ENCODE peak calls at places on chromosomes 1 and 21, in nine cellular contexts. D, J, H, G, U, I, R, W and A are unnamed samples.

GRCh38 chr1:87329051-87329755 is 523 bp downstream of the LMO4 start:
- DNase-seq in D (peak; percentile 64), J (peak; percentile 28), H (peak; percentile 72), G (peak; percentile 76), U (peak; percentile 56), I (no peak), R (peak; percentile 33), W (peak; percentile 40), A (no peak)

GRCh38 chr1:15141933-15142647 is 11.5 kb upstream of the TMEM51 start:
- DNase-seq in D (no peak), J (peak; percentile 63), H (peak; percentile 42), G (no peak), U (no peak), I (no peak), R (peak; percentile 52), W (no peak), A (no peak)

GRCh38 chr1:160547371-160547901 is 24.4 kb upstream of the SLAMF6 start:
- DNase-seq in D (no peak), J (no peak), H (no peak), G (no peak), U (no peak), I (no peak), R (no peak), W (no peak), A (no peak)

GRCh38 chr1:166974647-166975345 is 544 bp downstream of the ILDR2 start:
- DNase-seq in D (no peak), J (no peak), H (no peak), G (peak; percentile 37), U (peak; percentile 38), I (no peak), R (no peak), W (no peak), A (no peak)

GRCh38 chr1:200180821-200181220 is 153.3 kb downstream of the NR5A2 start:
- DNase-seq in D (no peak), J (peak; percentile 12), H (peak; percentile 80), G (no peak), U (peak; percentile 30), I (peak; percentile 78), R (peak; percentile 59), W (no peak), A (no peak)

GRCh38 chr1:12094180-12094579 is 31.1 kb downstream of the TNFRSF8 start:
- DNase-seq in D (no peak), J (no peak), H (no peak), G (no peak), U (no peak), I (no peak), R (no peak), W (no peak), A (no peak)

GRCh38 chr1:876428-876827 is 47.3 kb upstream of the SAMD11 start:
- DNase-seq in D (no peak), J (no peak), H (no peak), G (no peak), U (no peak), I (no peak), R (no peak), W (no peak), A (no peak)

GRCh38 chr1:31954607-31955283 is 16.6 kb upstream of the PTP4A2 start:
- DNase-seq in D (no peak), J (peak; percentile 88), H (peak; percentile 99), G (peak; percentile 42), U (no peak), I (peak; percentile 95), R (peak; percentile 99), W (peak; percentile 38), A (no peak)

GRCh38 chr1:1432566-1432950 is 2.9 kb upstream of the VWA1 start:
- DNase-seq in D (no peak), J (no peak), H (no peak), G (no peak), U (no peak), I (no peak), R (no peak), W (no peak), A (no peak)

GRCh38 chr21:26194811-26195251 is 24.3 kb upstream of the APP start:
- DNase-seq in D (no peak), J (no peak), H (peak; percentile 28), G (no peak), U (no peak), I (no peak), R (peak; percentile 16), W (no peak), A (no peak)

GRCh38 chr21:19343711-19344110 is 940.1 kb upstream of the TMPRSS15 start:
- DNase-seq in D (no peak), J (no peak), H (no peak), G (no peak), U (no peak), I (no peak), R (no peak), W (no peak), A (no peak)

GRCh38 chr21:36079010-36079649 is 9.3 kb downstream of the CBR1 start:
- DNase-seq in D (no peak), J (no peak), H (peak; percentile 6), G (no peak), U (no peak), I (no peak), R (no peak), W (no peak), A (no peak)

GRCh38 chr1:45687014-45687752 is 798 bp upstream of the TMEM69 start:
- DNase-seq in D (peak; percentile 99), J (peak; percentile 99), H (peak; percentile 99), G (peak; percentile 98), U (peak; percentile 100), I (peak; percentile 97), R (peak; percentile 99), W (peak; percentile 98), A (peak; percentile 90)

GRCh38 chr1:77889671-77890070 is 1.2 kb downstream of the NEXN start:
- DNase-seq in D (peak; percentile 3), J (peak; percentile 70), H (peak; percentile 83), G (no peak), U (no peak), I (peak; percentile 12), R (peak; percentile 91), W (no peak), A (peak; percentile 21)

GRCh38 chr1:223717695-223718363 is 5.5 kb downstream of the CAPN2 start:
- DNase-seq in D (no peak), J (no peak), H (no peak), G (no peak), U (no peak), I (no peak), R (peak; percentile 53), W (no peak), A (no peak)

GRCh38 chr1:6075747-6076146 is 30.1 kb downstream of the KCNAB2 start:
- DNase-seq in D (no peak), J (peak; percentile 23), H (no peak), G (no peak), U (peak; percentile 26), I (peak; percentile 24), R (no peak), W (no peak), A (no peak)

GRCh38 chr1:2145946-2146835 is 48.4 kb downstream of the FAAP20 start:
- DNase-seq in D (no peak), J (no peak), H (no peak), G (no peak), U (no peak), I (no peak), R (no peak), W (no peak), A (no peak)

GRCh38 chr1:43059640-43060574 is 101.2 kb upstream of the SLC2A1 start:
- DNase-seq in D (no peak), J (no peak), H (no peak), G (no peak), U (no peak), I (no peak), R (peak; percentile 71), W (no peak), A (no peak)

GRCh38 chr1:117388328-117388727 is 21.1 kb downstream of the MAN1A2 start:
- DNase-seq in D (no peak), J (no peak), H (no peak), G (no peak), U (no peak), I (no peak), R (no peak), W (no peak), A (no peak)
- H3K4me1 ChIP-seq in D (peaks cover 5% of the 10 kb centered on the region), J (no peaks in the 10 kb centered on the region), H (no peaks in the 10 kb centered on the region), G (peaks cover 9% of the 10 kb centered on the region), U (peaks cover 9% of the 10 kb centered on the region), I (no peaks in the 10 kb centered on the region), R (no peaks in the 10 kb centered on the region), W (no peaks in the 10 kb centered on the region), A (no peaks in the 10 kb centered on the region)

GRCh38 chr1:84682047-84682446 is 8.2 kb downstream of the SSX2IP start:
- DNase-seq in D (no peak), J (no peak), H (no peak), G (no peak), U (no peak), I (no peak), R (no peak), W (no peak), A (no peak)
- H3K4me2 ChIP-seq in D (no peak overlapping the region), J (no peak overlapping the region), H (no peak overlapping the region), G (no peak overlapping the region), U (no peak overlapping the region), I (no peak overlapping the region), R (no peak overlapping the region), W (no peak overlapping the region), A (no peak overlapping the region)

GRCh38 chr1:33029209-33029608 is 7.5 kb downstream of the AK2 start:
- DNase-seq in D (no peak), J (no peak), H (no peak), G (no peak), U (no peak), I (no peak), R (no peak), W (no peak), A (no peak)

GRCh38 chr1:33030575-33030974 is 6.1 kb downstream of the AK2 start:
- DNase-seq in D (no peak), J (no peak), H (peak; percentile 87), G (no peak), U (no peak), I (no peak), R (peak; percentile 50), W (no peak), A (no peak)

GRCh38 chr1:33031506-33031905 is 5.2 kb downstream of the AK2 start:
- DNase-seq in D (no peak), J (no peak), H (no peak), G (no peak), U (no peak), I (no peak), R (no peak), W (no peak), A (no peak)

GRCh38 chr1:33032126-33032869 is 4.4 kb downstream of the AK2 start:
- DNase-seq in D (no peak), J (no peak), H (peak; percentile 49), G (no peak), U (no peak), I (no peak), R (peak; percentile 55), W (no peak), A (no peak)

DNA sequence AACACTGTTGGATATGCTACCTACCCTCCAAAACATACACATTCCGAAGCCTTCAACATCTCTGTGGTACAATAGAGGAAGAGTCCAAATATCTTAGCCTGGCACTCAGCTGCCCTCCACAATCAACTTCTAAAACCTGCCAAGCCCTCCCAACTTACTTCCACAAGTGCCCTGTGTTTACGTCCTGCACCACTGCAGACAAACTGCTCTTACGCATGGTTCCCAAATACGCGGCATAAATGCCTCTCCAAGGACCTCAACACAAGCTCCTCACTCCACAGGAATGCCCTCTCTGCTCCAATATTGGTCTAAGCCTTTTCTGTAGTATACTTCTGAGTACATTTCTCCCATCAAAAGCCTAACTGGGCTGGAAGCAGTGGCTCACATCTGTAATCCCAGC is 6.8 kb downstream of the AK2 start:
- DNase-seq in D (no peak), J (no peak), H (no peak), G (no peak), U (no peak), I (no peak), R (no peak), W (no peak), A (no peak)
- H3K4me1 ChIP-seq in D (peaks cover 10% of the 10 kb centered on the region), J (peaks cover 9% of the 10 kb centered on the region), H (no peaks in the 10 kb centered on the region), G (no peaks in the 10 kb centered on the region), U (peaks cover 24% of the 10 kb centered on the region), I (peaks cover 20% of the 10 kb centered on the region), R (peaks cover 2% of the 10 kb centered on the region), W (no peaks in the 10 kb centered on the region), A (peaks cover 7% of the 10 kb centered on the region)

GRCh38 chr1:51660570-51660969 is 43.7 kb downstream of the OSBPL9 start:
- DNase-seq in D (no peak), J (no peak), H (no peak), G (no peak), U (no peak), I (no peak), R (no peak), W (no peak), A (no peak)
- H3K4me2 ChIP-seq in D (no peak overlapping the region), J (peak overlapping the region; percentile 81), H (peak overlapping the region; percentile 64), G (no peak overlapping the region), U (no peak overlapping the region), I (peak overlapping the region; percentile 71), R (peak overlapping the region; percentile 14), W (no peak overlapping the region), A (peak overlapping the region; percentile 87)